ENCODE peak calls at places on chromosomes 3 and 15, in ten cellular contexts. U, F, H, A, W, Q, Z, P, M and S are unnamed samples.

GRCh38 chr3:112007641-112008040 is 8.9 kb downstream of the TAGLN3 start:
- DNase-seq in U (no peak), F (no peak), H (no peak), A (no peak), W (no peak), Q (no peak), Z (no peak), P (no peak), M (no peak), S (no peak)

GRCh38 chr15:39145854-39146253 is 435.0 kb upstream of the THBS1 start:
- DNase-seq in U (no peak), F (no peak), H (no peak), A (no peak), W (no peak), Q (no peak), Z (no peak), P (no peak), M (no peak), S (peak)

GRCh38 chr3:37136067-37136466 is 38.3 kb downstream of the LRRFIP2 start:
- DNase-seq in U (no peak), F (no peak), H (no peak), A (no peak), W (no peak), Q (no peak), Z (no peak), P (no peak), M (no peak), S (no peak)

GRCh38 chr15:81295466-81296145 is 28.3 kb downstream of the STARD5 start:
- DNase-seq in U (no peak), F (no peak), H (no peak), A (no peak), W (no peak), Q (no peak), Z (no peak), P (no peak), M (no peak), S (no peak)

GRCh38 chr3:151998744-151999143 is 125.3 kb downstream of the SUCNR1 start:
- DNase-seq in U (no peak), F (no peak), H (no peak), A (no peak), W (no peak), Q (no peak), Z (no peak), P (no peak), M (no peak), S (no peak)

GRCh38 chr3:103963599-103963998 is 1403.1 kb upstream of the ALCAM start:
- DNase-seq in U (no peak), F (no peak), H (no peak), A (no peak), W (no peak), Q (peak), Z (no peak), P (no peak), M (no peak), S (no peak)

GRCh38 chr3:16264174-16264707 is 502 bp downstream of the DPH3 start:
- DNase-seq in U (no peak), F (no peak), H (no peak), A (no peak), W (no peak), Q (no peak), Z (no peak), P (no peak), M (no peak), S (no peak)

GRCh38 chr15:99704444-99704838 is 28.8 kb downstream of the LYSMD4 start:
- DNase-seq in U (peak), F (no peak), H (peak), A (no peak), W (peak), Q (peak), Z (peak), P (peak), M (no peak), S (peak)

GRCh38 chr15:80780416-80781221 is 1.4 kb downstream of the CEMIP start:
- DNase-seq in U (peak), F (no peak), H (no peak), A (peak), W (peak), Q (peak), Z (peak), P (peak), M (no peak), S (peak)

GRCh38 chr3:184227481-184227935 is 1.9 kb upstream of the VWA5B2 start:
- DNase-seq in U (peak), F (no peak), H (peak), A (peak), W (no peak), Q (peak), Z (no peak), P (no peak), M (no peak), S (no peak)

GRCh38 chr15:43523646-43524045 is 6.2 kb downstream of the MAP1A start:
- DNase-seq in U (no peak), F (no peak), H (no peak), A (no peak), W (no peak), Q (no peak), Z (no peak), P (no peak), M (no peak), S (no peak)

GRCh38 chr3:57956119-57956832 is 51.9 kb upstream of the FLNB start:
- DNase-seq in U (peak), F (no peak), H (no peak), A (no peak), W (peak), Q (no peak), Z (no peak), P (peak), M (no peak), S (peak)

GRCh38 chr15:77243146-77243545 is 172.2 kb upstream of the TSPAN3 start:
- DNase-seq in U (peak), F (no peak), H (no peak), A (no peak), W (no peak), Q (no peak), Z (no peak), P (no peak), M (no peak), S (no peak)

GRCh38 chr15:41790756-41791546 is 16.7 kb downstream of the MAPKBP1 start:
- DNase-seq in U (peak), F (no peak), H (no peak), A (no peak), W (peak), Q (no peak), Z (no peak), P (peak), M (no peak), S (peak)

GRCh38 chr3:9088431-9089353 is 125.4 kb upstream of the RAD18 start:
- DNase-seq in U (no peak), F (no peak), H (peak), A (no peak), W (peak), Q (no peak), Z (peak), P (no peak), M (no peak), S (peak)

GRCh38 chr3:57910988-57911387 is 97.2 kb upstream of the FLNB start:
- DNase-seq in U (peak), F (no peak), H (peak), A (no peak), W (no peak), Q (no peak), Z (peak), P (peak), M (no peak), S (no peak)

GRCh38 chr3:181417748-181418147 is 294.0 kb upstream of the SOX2 start:
- DNase-seq in U (no peak), F (no peak), H (no peak), A (no peak), W (peak), Q (peak), Z (no peak), P (no peak), M (no peak), S (peak)

GRCh38 chr3:126261037-126261436 is 80.7 kb upstream of the ALDH1L1 start:
- DNase-seq in U (no peak), F (peak), H (no peak), A (no peak), W (no peak), Q (no peak), Z (peak), P (no peak), M (peak), S (peak)

GRCh38 chr3:10449436-10449835 is 56.0 kb downstream of the ATP2B2 start:
- DNase-seq in U (no peak), F (no peak), H (no peak), A (no peak), W (no peak), Q (no peak), Z (no peak), P (no peak), M (no peak), S (no peak)

GRCh38 chr15:33975023-33975565 is 6.8 kb downstream of the CHRM5 start:
- DNase-seq in U (peak), F (no peak), H (no peak), A (no peak), W (no peak), Q (no peak), Z (no peak), P (no peak), M (no peak), S (no peak)

GRCh38 chr3:22121068-22121706 is 370.2 kb upstream of the ZNF385D start:
- DNase-seq in U (no peak), F (no peak), H (no peak), A (no peak), W (no peak), Q (no peak), Z (no peak), P (no peak), M (no peak), S (no peak)

GRCh38 chr3:46062679-46063078 is 35.4 kb upstream of the XCR1 start:
- DNase-seq in U (no peak), F (no peak), H (no peak), A (no peak), W (no peak), Q (no peak), Z (no peak), P (no peak), M (no peak), S (no peak)

GRCh38 chr15:44710236-44711088 is 661 bp downstream of the PATL2 start:
- DNase-seq in U (peak), F (peak), H (peak), A (no peak), W (no peak), Q (no peak), Z (no peak), P (peak), M (no peak), S (peak)

GRCh38 chr15:25877681-25878080 is 14.6 kb upstream of the ATP10A start:
- DNase-seq in U (peak), F (no peak), H (no peak), A (no peak), W (no peak), Q (no peak), Z (no peak), P (no peak), M (no peak), S (no peak)

GRCh38 chr15:100908466-100908865 is 10.7 kb upstream of the LRRK1 start:
- DNase-seq in U (no peak), F (no peak), H (no peak), A (no peak), W (no peak), Q (no peak), Z (no peak), P (no peak), M (no peak), S (no peak)

GRCh38 chr3:192303235-192303634 is 424.1 kb downstream of the FGF12 start:
- DNase-seq in U (no peak), F (no peak), H (no peak), A (no peak), W (no peak), Q (no peak), Z (no peak), P (no peak), M (no peak), S (no peak)

GRCh38 chr3:183439510-183439909 is 11.1 kb upstream of the MCF2L2 start:
- DNase-seq in U (no peak), F (no peak), H (no peak), A (no peak), W (peak), Q (no peak), Z (no peak), P (no peak), M (no peak), S (no peak)

GRCh38 chr15:89430530-89431341 is 65.6 kb downstream of the RHCG start:
- DNase-seq in U (peak), F (peak), H (peak), A (peak), W (peak), Q (peak), Z (peak), P (peak), M (peak), S (peak)

GRCh38 chr15:77580991-77581682 is 51.6 kb downstream of the LINGO1 start:
- DNase-seq in U (no peak), F (no peak), H (no peak), A (no peak), W (peak), Q (no peak), Z (peak), P (no peak), M (no peak), S (no peak)

GRCh38 chr15:100373942-100374341 is 32.2 kb upstream of the ADAMTS17 start:
- DNase-seq in U (no peak), F (no peak), H (no peak), A (peak), W (no peak), Q (no peak), Z (no peak), P (no peak), M (no peak), S (no peak)

GRCh38 chr3:76107935-76108570 is 322.7 kb upstream of the ZNF717 start:
- DNase-seq in U (peak), F (no peak), H (no peak), A (peak), W (peak), Q (peak), Z (no peak), P (peak), M (no peak), S (peak)

GRCh38 chr3:13871791-13872190 is 8.1 kb downstream of the WNT7A start:
- DNase-seq in U (no peak), F (no peak), H (no peak), A (no peak), W (no peak), Q (no peak), Z (no peak), P (no peak), M (no peak), S (no peak)

GRCh38 chr3:38647217-38647970 is 2.1 kb downstream of the SCN5A start:
- DNase-seq in U (no peak), F (peak), H (no peak), A (no peak), W (no peak), Q (no peak), Z (no peak), P (no peak), M (peak), S (no peak)

GRCh38 chr3:64253689-64254088 is 28.4 kb upstream of the PRICKLE2 start:
- DNase-seq in U (no peak), F (no peak), H (no peak), A (no peak), W (no peak), Q (no peak), Z (no peak), P (no peak), M (no peak), S (no peak)

GRCh38 chr15:65096481-65097385 is 18.3 kb downstream of the UBAP1L start:
- DNase-seq in U (no peak), F (no peak), H (no peak), A (no peak), W (no peak), Q (no peak), Z (no peak), P (no peak), M (no peak), S (peak)

GRCh38 chr3:126679831-126680677 is 24.0 kb upstream of the CHCHD6 start:
- DNase-seq in U (no peak), F (no peak), H (no peak), A (no peak), W (no peak), Q (no peak), Z (no peak), P (no peak), M (peak), S (no peak)

GRCh38 chr3:156693166-156693565 is 18.8 kb downstream of the TIPARP start:
- DNase-seq in U (no peak), F (no peak), H (no peak), A (no peak), W (peak), Q (no peak), Z (no peak), P (peak), M (no peak), S (peak)

GRCh38 chr3:50213383-50213782 is 8.3 kb downstream of the SLC38A3 start:
- DNase-seq in U (no peak), F (no peak), H (no peak), A (no peak), W (no peak), Q (no peak), Z (peak), P (no peak), M (no peak), S (no peak)

GRCh38 chr3:32184187-32184730 is 54.2 kb upstream of the CMTM8 start:
- DNase-seq in U (no peak), F (no peak), H (no peak), A (no peak), W (peak), Q (no peak), Z (no peak), P (no peak), M (no peak), S (no peak)

GRCh38 chr3:111033470-111034108 is 38.0 kb upstream of the NECTIN3 start:
- DNase-seq in U (no peak), F (no peak), H (no peak), A (no peak), W (no peak), Q (no peak), Z (no peak), P (no peak), M (no peak), S (no peak)

GRCh38 chr3:114370537-114371174 is 76.8 kb downstream of the TIGIT start:
- DNase-seq in U (no peak), F (no peak), H (no peak), A (peak), W (no peak), Q (no peak), Z (no peak), P (no peak), M (no peak), S (no peak)
- TF ChIP-seq CTCF in U (no peak), F (no peak), H (no peak), A (peak), W (no peak), Q (no peak), Z (no peak), P (peak), M (no peak), S (peak)

DNA sequence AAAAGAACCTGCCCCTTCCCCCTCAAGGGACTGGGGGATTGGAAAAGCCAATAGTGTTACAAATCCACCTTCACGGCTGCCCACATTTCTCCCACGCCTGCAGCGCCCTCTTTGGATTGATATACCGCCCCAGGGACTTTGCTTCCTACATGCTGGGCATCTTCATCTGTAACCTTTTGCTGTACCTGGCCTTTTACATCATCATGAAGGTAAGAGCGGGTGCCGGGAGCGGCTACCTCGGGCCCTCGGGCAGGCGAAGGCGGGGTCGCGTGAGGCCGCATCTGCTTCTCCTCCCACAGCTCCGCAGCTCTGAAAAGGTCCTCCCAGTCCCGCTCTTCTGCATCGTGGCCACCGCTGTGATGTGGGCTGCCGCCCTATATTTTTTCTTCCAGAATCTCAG is 73.1 kb downstream of the USF3 start:
- DNase-seq in U (peak), F (no peak), H (no peak), A (peak), W (peak), Q (peak), Z (no peak), P (no peak), M (no peak), S (no peak)
- TF ChIP-seq CTCF in U (peak), F (no peak), H (no peak), A (no peak), W (peak), Q (no peak), Z (no peak), P (peak), M (no peak), S (peak)

GRCh38 chr3:100709840-100710235 is 544 bp downstream of the TFG start:
- DNase-seq in U (peak), F (peak), H (no peak), A (peak), W (peak), Q (peak), Z (peak), P (peak), M (peak), S (no peak)
- TF ChIP-seq CTCF in U (no peak), F (no peak), H (no peak), A (no peak), W (no peak), Q (no peak), Z (no peak), P (peak), M (no peak), S (no peak)

GRCh38 chr3:12484198-12484982 is at the start of gene TSEN2:
- DNase-seq in U (peak), F (peak), H (peak), A (peak), W (peak), Q (peak), Z (peak), P (peak), M (peak), S (peak)
- TF ChIP-seq CTCF in U (no peak), F (no peak), H (no peak), A (no peak), W (peak), Q (no peak), Z (no peak), P (peak), M (no peak), S (peak)

GRCh38 chr3:193945126-193945525 is 190.8 kb upstream of the HES1 start:
- DNase-seq in U (no peak), F (no peak), H (no peak), A (no peak), W (no peak), Q (no peak), Z (no peak), P (no peak), M (no peak), S (no peak)
- TF ChIP-seq CTCF in U (no peak), F (no peak), H (no peak), A (no peak), W (no peak), Q (no peak), Z (no peak), P (no peak), M (no peak), S (no peak)